ENCODE peak calls at places on chromosome 11, in seven cellular contexts. One of them, this sample, is unnamed.

GRCh38 chr11:66126064-66126463 is 56.0 kb downstream of the PACS1 start:
- DNase-seq in right atrium auricular region: no peak
- DNase-seq in astrocyte of the cerebellum: no peak
- DNase-seq in kidney: no peak
- DNase-seq in mesothelial cell of epicardium: no peak
- DNase-seq in endothelial cell: no peak
- DNase-seq in fibroblast of mammary gland: no peak
- DNase-seq in this sample: no peak

GRCh38 chr11:13525257-13525656 is 29.5 kb upstream of the PTH start:
- DNase-seq in right atrium auricular region: no peak
- DNase-seq in astrocyte of the cerebellum: no peak
- DNase-seq in kidney: no peak
- DNase-seq in mesothelial cell of epicardium: no peak
- DNase-seq in endothelial cell: no peak
- DNase-seq in fibroblast of mammary gland: no peak
- DNase-seq in this sample: no peak

GRCh38 chr11:128244896-128245295 is 342.5 kb downstream of the ETS1 start:
- DNase-seq in right atrium auricular region: no peak
- DNase-seq in astrocyte of the cerebellum: no peak
- DNase-seq in kidney: no peak
- DNase-seq in mesothelial cell of epicardium: no peak
- DNase-seq in endothelial cell: no peak
- DNase-seq in fibroblast of mammary gland: peak; percentile 34
- DNase-seq in this sample: no peak

GRCh38 chr11:11604340-11604992 is 17.3 kb downstream of the GALNT18 start:
- DNase-seq in right atrium auricular region: no peak
- DNase-seq in astrocyte of the cerebellum: no peak
- DNase-seq in kidney: no peak
- DNase-seq in mesothelial cell of epicardium: no peak
- DNase-seq in endothelial cell: no peak
- DNase-seq in fibroblast of mammary gland: no peak
- DNase-seq in this sample: no peak

GRCh38 chr11:77142091-77142975 is 14.3 kb downstream of the MYO7A start:
- DNase-seq in right atrium auricular region: no peak
- DNase-seq in astrocyte of the cerebellum: no peak
- DNase-seq in kidney: peak; percentile 59
- DNase-seq in mesothelial cell of epicardium: no peak
- DNase-seq in endothelial cell: no peak
- DNase-seq in fibroblast of mammary gland: no peak
- DNase-seq in this sample: no peak

GRCh38 chr11:73271936-73272679 is at the start of gene P2RY6:
- DNase-seq in right atrium auricular region: no peak
- DNase-seq in astrocyte of the cerebellum: no peak
- DNase-seq in kidney: no peak
- DNase-seq in mesothelial cell of epicardium: no peak
- DNase-seq in endothelial cell: no peak
- DNase-seq in fibroblast of mammary gland: peak; percentile 37
- DNase-seq in this sample: no peak

GRCh38 chr11:114501901-114502300 is 57.8 kb downstream of the NXPE1 start:
- DNase-seq in right atrium auricular region: no peak
- DNase-seq in astrocyte of the cerebellum: no peak
- DNase-seq in kidney: no peak
- DNase-seq in mesothelial cell of epicardium: no peak
- DNase-seq in endothelial cell: no peak
- DNase-seq in fibroblast of mammary gland: no peak
- DNase-seq in this sample: no peak

GRCh38 chr11:64333556-64333955 is 6.4 kb upstream of the CCDC88B start:
- DNase-seq in right atrium auricular region: no peak
- DNase-seq in astrocyte of the cerebellum: no peak
- DNase-seq in kidney: no peak
- DNase-seq in mesothelial cell of epicardium: no peak
- DNase-seq in endothelial cell: no peak
- DNase-seq in fibroblast of mammary gland: no peak
- DNase-seq in this sample: no peak

GRCh38 chr11:6755303-6755952 is 16.3 kb downstream of the OR2AG2 start:
- DNase-seq in right atrium auricular region: no peak
- DNase-seq in astrocyte of the cerebellum: no peak
- DNase-seq in kidney: no peak
- DNase-seq in mesothelial cell of epicardium: no peak
- DNase-seq in endothelial cell: peak; percentile 60
- DNase-seq in fibroblast of mammary gland: peak; percentile 43
- DNase-seq in this sample: no peak

DNA sequence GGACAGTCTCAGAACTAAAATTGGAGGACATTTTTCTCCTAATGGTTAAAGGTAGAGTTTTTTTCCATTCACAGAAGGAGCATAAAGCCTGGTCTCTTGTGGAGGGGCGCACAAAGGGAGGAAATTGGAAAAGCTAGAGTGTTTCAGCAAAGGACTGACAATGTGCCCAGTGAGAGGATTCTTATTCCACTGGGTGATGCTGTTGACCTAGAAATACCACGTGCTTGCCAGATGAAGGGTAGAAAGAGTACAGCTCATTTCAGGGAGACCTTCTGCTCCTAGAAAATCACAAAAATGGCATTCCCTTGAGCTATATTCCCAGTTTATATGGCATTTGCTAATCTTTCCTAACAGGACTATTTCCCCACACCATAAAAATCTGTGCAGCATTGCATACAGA is 21.1 kb downstream of the MS4A6E start:
- DNase-seq in right atrium auricular region: no peak
- DNase-seq in astrocyte of the cerebellum: no peak
- DNase-seq in kidney: no peak
- DNase-seq in mesothelial cell of epicardium: no peak
- DNase-seq in endothelial cell: no peak
- DNase-seq in fibroblast of mammary gland: no peak
- DNase-seq in this sample: no peak
- TF ChIP-seq CTCF in right atrium auricular region: no peak
- TF ChIP-seq CTCF in astrocyte of the cerebellum: no peak
- TF ChIP-seq CTCF in kidney: no peak
- TF ChIP-seq CTCF in mesothelial cell of epicardium: no peak
- TF ChIP-seq CTCF in endothelial cell: no peak
- TF ChIP-seq CTCF in fibroblast of mammary gland: no peak
- TF ChIP-seq CTCF in this sample: no peak

GRCh38 chr11:8309862-8310261 is 46.2 kb upstream of the LMO1 start:
- DNase-seq in right atrium auricular region: no peak
- DNase-seq in astrocyte of the cerebellum: no peak
- DNase-seq in kidney: no peak
- DNase-seq in mesothelial cell of epicardium: no peak
- DNase-seq in endothelial cell: no peak
- DNase-seq in fibroblast of mammary gland: no peak
- DNase-seq in this sample: no peak
- TF ChIP-seq CTCF in right atrium auricular region: no peak
- TF ChIP-seq CTCF in astrocyte of the cerebellum: no peak
- TF ChIP-seq CTCF in kidney: peak; percentile 36
- TF ChIP-seq CTCF in mesothelial cell of epicardium: no peak
- TF ChIP-seq CTCF in endothelial cell: no peak
- TF ChIP-seq CTCF in fibroblast of mammary gland: no peak
- TF ChIP-seq CTCF in this sample: no peak

GRCh38 chr11:124535552-124536232 is 7.8 kb downstream of the OR8B12 start:
- DNase-seq in right atrium auricular region: no peak
- DNase-seq in astrocyte of the cerebellum: no peak
- DNase-seq in kidney: no peak
- DNase-seq in mesothelial cell of epicardium: no peak
- DNase-seq in endothelial cell: no peak
- DNase-seq in fibroblast of mammary gland: peak; percentile 56
- DNase-seq in this sample: no peak

GRCh38 chr11:124538019-124538418 is 5.4 kb downstream of the OR8B12 start:
- DNase-seq in right atrium auricular region: no peak
- DNase-seq in astrocyte of the cerebellum: peak; percentile 78
- DNase-seq in kidney: no peak
- DNase-seq in mesothelial cell of epicardium: no peak
- DNase-seq in endothelial cell: no peak
- DNase-seq in fibroblast of mammary gland: peak; percentile 84
- DNase-seq in this sample: no peak

GRCh38 chr11:124541204-124541603 is 2.2 kb downstream of the OR8B12 start:
- DNase-seq in right atrium auricular region: no peak
- DNase-seq in astrocyte of the cerebellum: no peak
- DNase-seq in kidney: no peak
- DNase-seq in mesothelial cell of epicardium: no peak
- DNase-seq in endothelial cell: no peak
- DNase-seq in fibroblast of mammary gland: no peak
- DNase-seq in this sample: no peak

GRCh38 chr11:124536520-124536919 is 6.9 kb downstream of the OR8B12 start:
- DNase-seq in right atrium auricular region: peak; percentile 87
- DNase-seq in astrocyte of the cerebellum: no peak
- DNase-seq in kidney: peak; percentile 70
- DNase-seq in mesothelial cell of epicardium: no peak
- DNase-seq in endothelial cell: no peak
- DNase-seq in fibroblast of mammary gland: peak; percentile 79
- DNase-seq in this sample: no peak
- TF ChIP-seq CTCF in right atrium auricular region: no peak
- TF ChIP-seq CTCF in astrocyte of the cerebellum: no peak
- TF ChIP-seq CTCF in kidney: no peak
- TF ChIP-seq CTCF in mesothelial cell of epicardium: no peak
- TF ChIP-seq CTCF in endothelial cell: no peak
- TF ChIP-seq CTCF in fibroblast of mammary gland: no peak
- TF ChIP-seq CTCF in this sample: no peak

DNA sequence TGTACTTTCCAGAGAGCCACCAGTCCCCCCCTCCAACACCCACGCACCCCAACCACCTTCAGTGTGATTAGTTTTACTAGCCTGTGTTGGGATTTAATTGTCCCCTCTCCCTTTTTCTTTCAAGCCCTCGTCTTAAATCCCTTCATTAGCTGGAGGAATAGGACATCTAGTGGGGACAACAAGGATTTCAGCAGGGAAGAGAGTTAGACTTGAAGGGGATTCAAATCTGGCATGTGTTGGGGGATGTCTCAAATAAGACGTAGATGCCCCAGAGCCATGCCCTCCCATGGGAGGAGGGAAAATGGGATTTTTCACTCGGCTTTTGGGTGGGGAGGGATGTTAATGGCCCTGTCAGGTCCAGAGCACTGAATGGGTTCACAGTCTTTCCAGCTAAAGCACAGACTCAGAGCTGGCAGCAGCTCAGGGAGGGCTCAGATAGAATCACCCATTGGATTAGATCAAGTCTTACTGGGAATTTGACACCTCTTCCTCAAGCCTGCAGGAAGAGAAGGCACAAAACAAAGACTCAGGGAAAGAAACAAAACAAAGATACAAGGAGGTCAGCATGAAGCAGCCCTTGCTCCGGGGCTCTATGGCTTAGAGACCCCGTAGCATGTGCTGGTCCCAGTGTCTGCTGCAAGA is 10.7 kb downstream of the INS start:
- DNase-seq in right atrium auricular region: no peak
- DNase-seq in astrocyte of the cerebellum: peak; percentile 72
- DNase-seq in kidney: no peak
- DNase-seq in mesothelial cell of epicardium: no peak
- DNase-seq in endothelial cell: peak; percentile 43
- DNase-seq in fibroblast of mammary gland: peak; percentile 47
- DNase-seq in this sample: peak; percentile 40
- TF ChIP-seq CTCF in right atrium auricular region: no peak
- TF ChIP-seq CTCF in astrocyte of the cerebellum: peak; percentile 81
- TF ChIP-seq CTCF in kidney: peak; percentile 22
- TF ChIP-seq CTCF in mesothelial cell of epicardium: peak; percentile 40
- TF ChIP-seq CTCF in endothelial cell: peak; percentile 74
- TF ChIP-seq CTCF in fibroblast of mammary gland: peak; percentile 48
- TF ChIP-seq CTCF in this sample: peak; percentile 66

DNA sequence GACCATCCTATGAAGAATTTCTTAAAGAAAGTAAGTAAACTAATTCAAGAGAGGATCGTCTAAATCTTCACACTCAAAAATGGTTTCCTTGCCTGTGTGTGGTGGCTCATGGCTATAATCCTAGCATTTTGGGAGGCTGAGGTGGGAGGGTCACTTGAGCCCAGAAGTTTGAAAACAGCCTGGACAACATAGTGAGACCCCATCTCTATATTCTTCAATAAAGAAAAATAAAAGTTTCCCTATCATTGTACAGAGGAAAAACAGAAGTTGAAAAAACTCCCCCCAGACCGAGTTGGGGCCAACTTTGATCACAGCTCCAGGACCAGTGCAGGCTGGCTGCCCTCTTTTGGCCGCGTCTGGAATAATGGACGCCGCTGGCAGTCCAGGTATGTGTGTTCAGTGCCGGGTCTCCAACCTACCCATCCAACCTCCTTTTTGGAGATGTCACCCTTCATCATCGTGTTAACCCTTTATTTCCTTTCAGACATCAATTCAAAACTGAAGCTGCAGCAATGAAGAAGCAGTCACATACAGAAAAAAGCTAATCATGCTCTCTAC is 3.0 kb downstream of the RPS25 start:
- DNase-seq in right atrium auricular region: no peak
- DNase-seq in astrocyte of the cerebellum: no peak
- DNase-seq in kidney: no peak
- DNase-seq in mesothelial cell of epicardium: no peak
- DNase-seq in endothelial cell: no peak
- DNase-seq in fibroblast of mammary gland: no peak
- DNase-seq in this sample: no peak
- TF ChIP-seq CTCF in right atrium auricular region: no peak
- TF ChIP-seq CTCF in astrocyte of the cerebellum: peak; percentile 28
- TF ChIP-seq CTCF in kidney: no peak
- TF ChIP-seq CTCF in mesothelial cell of epicardium: no peak
- TF ChIP-seq CTCF in endothelial cell: no peak
- TF ChIP-seq CTCF in fibroblast of mammary gland: peak; percentile 9
- TF ChIP-seq CTCF in this sample: no peak

DNA sequence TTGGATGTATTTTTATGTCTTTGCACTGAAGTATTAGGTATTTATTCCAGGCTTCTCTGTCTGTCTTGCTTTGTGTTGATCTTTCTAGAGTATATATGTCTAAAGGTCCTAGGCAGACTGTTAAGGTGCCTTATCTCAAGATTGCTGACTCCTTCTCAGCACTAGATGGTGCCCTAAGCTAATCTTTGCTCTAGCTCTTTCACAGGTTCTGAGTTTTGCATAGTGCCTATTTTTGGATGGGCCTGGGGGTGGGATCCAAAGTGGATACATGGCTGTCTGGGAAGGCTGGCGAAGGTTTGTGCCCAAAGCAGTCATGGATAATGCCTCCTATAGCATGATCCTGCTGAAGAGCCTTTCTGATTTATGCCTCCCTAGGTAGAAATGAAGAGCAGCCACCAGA is 154.9 kb downstream of the TRPC6 start:
- DNase-seq in right atrium auricular region: no peak
- DNase-seq in astrocyte of the cerebellum: peak; percentile 8
- DNase-seq in kidney: no peak
- DNase-seq in mesothelial cell of epicardium: no peak
- DNase-seq in endothelial cell: no peak
- DNase-seq in fibroblast of mammary gland: peak; percentile 38
- DNase-seq in this sample: no peak
- TF ChIP-seq CTCF in right atrium auricular region: no peak
- TF ChIP-seq CTCF in astrocyte of the cerebellum: peak; percentile 55
- TF ChIP-seq CTCF in kidney: peak; percentile 38
- TF ChIP-seq CTCF in mesothelial cell of epicardium: no peak
- TF ChIP-seq CTCF in endothelial cell: peak; percentile 16
- TF ChIP-seq CTCF in fibroblast of mammary gland: peak; percentile 56
- TF ChIP-seq CTCF in this sample: peak; percentile 54

GRCh38 chr11:45355706-45356041 is 69.5 kb upstream of the SYT13 start:
- DNase-seq in right atrium auricular region: no peak
- DNase-seq in astrocyte of the cerebellum: no peak
- DNase-seq in kidney: no peak
- DNase-seq in mesothelial cell of epicardium: no peak
- DNase-seq in endothelial cell: no peak
- DNase-seq in fibroblast of mammary gland: no peak
- DNase-seq in this sample: no peak
- TF ChIP-seq CTCF in right atrium auricular region: no peak
- TF ChIP-seq CTCF in astrocyte of the cerebellum: no peak
- TF ChIP-seq CTCF in kidney: no peak
- TF ChIP-seq CTCF in mesothelial cell of epicardium: no peak
- TF ChIP-seq CTCF in endothelial cell: no peak
- TF ChIP-seq CTCF in fibroblast of mammary gland: no peak
- TF ChIP-seq CTCF in this sample: no peak